ENCODE peak calls at places on chromosomes 1 and 21, in six cellular contexts. H is stomach, Q is colonic mucosa, R is HCT116, I is right atrium auricular region, U is left ventricle myocardium inferior. X is an unnamed sample.
A peak's percentile ranks its signal among the peaks of the same experiment; 100 is the strongest.

GRCh38 chr21:28421716-28422480 is 570.8 kb downstream of the LTN1 start:
- DNase-seq in U (no peak), Q (no peak), I (no peak), R (no peak), H (no peak), X (peak; percentile 15)

GRCh38 chr1:240337795-240338194 is 246.1 kb downstream of the FMN2 start:
- DNase-seq in I (no peak), H (no peak), Q (no peak), U (no peak), R (no peak), X (peak; percentile 8)

GRCh38 chr1:18414321-18414720 is 66.4 kb upstream of the KLHDC7A start:
- DNase-seq in I (no peak), H (no peak), Q (peak; percentile 22), R (no peak), U (no peak), X (no peak)

GRCh38 chr1:191608367-191608766 is 549.9 kb upstream of the RGS18 start:
- DNase-seq in H (no peak), R (no peak), U (no peak), Q (no peak), I (no peak), X (peak; percentile 52)

GRCh38 chr1:211900411-211900810 is 69.8 kb upstream of the LPGAT1 start:
- DNase-seq in Q (peak; percentile 57), U (no peak), I (no peak), H (no peak), R (no peak), X (no peak)

GRCh38 chr1:105608713-105609112 is 1447.8 kb upstream of the PRMT6 start:
- DNase-seq in H (no peak), Q (no peak), R (no peak), I (no peak), U (no peak), X (peak; percentile 2)

GRCh38 chr1:89407355-89407754 is 43.5 kb downstream of the GBP6 start:
- DNase-seq in Q (no peak), R (no peak), U (no peak), H (no peak), I (no peak), X (no peak)

GRCh38 chr1:64092851-64093371 is 110.5 kb upstream of the UBE2U start:
- DNase-seq in I (no peak), Q (no peak), R (no peak), H (no peak), U (no peak), X (no peak)

GRCh38 chr21:37763298-37763697 is 153.0 kb downstream of the KCNJ6 start:
- DNase-seq in H (no peak), I (no peak), Q (no peak), U (no peak), R (no peak), X (no peak)

DNA sequence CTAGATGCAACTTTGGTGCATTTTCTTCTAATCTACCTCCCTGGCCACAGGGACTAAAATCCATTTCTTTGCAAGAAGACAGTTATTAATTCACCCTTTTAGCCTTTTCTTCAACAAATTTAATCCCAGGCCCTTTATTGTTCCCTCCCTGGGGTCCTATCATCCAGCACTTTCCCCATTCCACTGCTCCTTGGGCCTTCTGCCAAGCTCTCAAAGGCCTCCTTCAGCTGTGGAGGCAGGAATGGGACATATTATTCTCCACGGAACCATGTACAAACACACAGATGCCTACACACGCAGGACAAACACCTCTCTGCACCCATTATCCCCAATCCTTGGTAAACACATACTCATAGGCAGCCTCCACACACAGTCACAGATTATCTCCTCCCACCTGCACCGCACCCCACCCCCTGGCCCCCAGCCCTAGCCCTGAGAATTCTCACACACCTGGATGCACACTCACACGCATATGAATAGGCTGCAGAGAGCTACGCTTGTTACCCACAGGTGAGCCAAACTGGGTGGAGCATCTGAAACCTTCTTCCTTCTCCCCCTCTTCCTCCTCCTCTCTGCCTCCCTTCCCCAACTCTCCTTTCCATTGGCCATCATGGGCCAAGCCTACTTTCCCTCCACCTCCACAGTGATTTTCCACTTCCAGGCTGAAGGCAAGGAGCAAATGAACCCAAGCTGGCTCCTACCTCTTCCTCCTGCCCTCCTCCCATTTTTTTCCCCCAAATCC is 11.7 kb downstream of the TAGLN2 start:
- DNase-seq in Q (peak; percentile 68), U (no peak), H (peak; percentile 76), I (no peak), R (no peak), X (no peak)
- H3K27ac ChIP-seq in Q (peak overlapping the region; percentile 46), U (no peak overlapping the region), H (peak overlapping the region; percentile 99), I (no peak overlapping the region), R (no peak overlapping the region), X (peak overlapping the region; percentile 34)

GRCh38 chr21:45739218-45740087 is 95.9 kb downstream of the PCBP3 start:
- DNase-seq in R (no peak), I (no peak), U (no peak), H (no peak), Q (no peak), X (no peak)

GRCh38 chr21:45741691-45742090 is 98.2 kb downstream of the PCBP3 start:
- DNase-seq in Q (no peak), H (no peak), R (no peak), I (no peak), U (no peak), X (no peak)

GRCh38 chr21:45740491-45741357 is 97.2 kb downstream of the PCBP3 start:
- DNase-seq in Q (no peak), H (no peak), R (no peak), U (no peak), I (no peak), X (no peak)

GRCh38 chr21:45737485-45738166 is 94.1 kb downstream of the PCBP3 start:
- DNase-seq in R (no peak), I (no peak), H (no peak), U (no peak), Q (no peak), X (no peak)

GRCh38 chr21:45740088-45740440 is 96.5 kb downstream of the PCBP3 start:
- DNase-seq in I (no peak), Q (no peak), R (no peak), H (no peak), U (no peak), X (no peak)
- H3K27ac ChIP-seq in I (no peak overlapping the region), Q (no peak overlapping the region), R (no peak overlapping the region), H (no peak overlapping the region), U (no peak overlapping the region), X (no peak overlapping the region)

DNA sequence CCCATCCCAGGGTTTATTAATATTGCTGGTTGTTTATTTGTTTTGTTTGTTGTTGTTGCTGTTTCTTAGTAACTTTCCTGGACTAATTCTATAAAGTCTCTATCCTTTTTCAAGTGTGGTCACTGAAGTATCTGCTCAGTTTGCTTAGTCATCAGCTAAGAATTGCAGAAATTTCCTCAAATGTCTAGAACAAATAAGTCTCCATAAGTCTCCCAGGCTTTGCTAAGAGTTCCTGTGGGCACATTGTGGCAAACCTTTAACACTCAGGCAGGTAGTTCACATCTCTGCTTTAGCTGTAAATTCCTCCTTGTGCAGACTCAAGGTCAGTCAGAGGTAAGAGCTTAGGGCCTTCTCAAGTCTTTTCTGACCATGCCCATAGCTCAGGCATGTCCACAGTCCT is 38.9 kb upstream of the C1orf185 start:
- DNase-seq in Q (no peak), U (no peak), I (no peak), H (no peak), R (peak; percentile 44), X (peak; percentile 55)
- H3K27ac ChIP-seq in Q (no peak overlapping the region), U (no peak overlapping the region), I (no peak overlapping the region), H (no peak overlapping the region), R (peak overlapping the region; percentile 28), X (no peak overlapping the region)

GRCh38 chr1:107263291-107263790 is 122.5 kb downstream of the NTNG1 start:
- DNase-seq in H (no peak), R (no peak), I (no peak), Q (no peak), U (no peak), X (no peak)
- H3K27ac ChIP-seq in H (no peak overlapping the region), R (no peak overlapping the region), I (no peak overlapping the region), Q (no peak overlapping the region), U (no peak overlapping the region), X (no peak overlapping the region)

X was measured in RWPE1.